ENCODE peak calls at places on chromosomes 13 and 19, in nine cellular contexts. Q, L, O, K, S, R, C, E and M are unnamed samples.

GRCh38 chr19:41951686-41952172 is 7.4 kb downstream of the RABAC1 start:
- DNase-seq in K (peak), Q (no peak), L (peak), O (peak), C (peak), R (peak), E (no peak), S (peak), M (peak)

GRCh38 chr13:36918246-36919060 is 1.6 kb downstream of the SMAD9 start:
- DNase-seq in Q (no peak), O (no peak), K (no peak), S (no peak), C (no peak), R (no peak), E (no peak), L (peak), M (peak)

GRCh38 chr13:65378943-65379519 is 1851.1 kb downstream of the PCDH9 start:
- DNase-seq in R (no peak), O (no peak), E (no peak), Q (no peak), C (no peak), S (no peak), L (no peak), K (no peak), M (no peak)

GRCh38 chr19:35395762-35396199 is 24.9 kb downstream of the GPR42 start:
- DNase-seq in Q (no peak), S (no peak), C (peak), O (peak), K (no peak), R (no peak), L (peak), E (no peak), M (no peak)

GRCh38 chr19:10093295-10094186 is 7.4 kb downstream of the SHFL start:
- DNase-seq in Q (no peak), R (no peak), O (no peak), K (no peak), E (no peak), L (no peak), S (no peak), C (no peak), M (no peak)

GRCh38 chr13:74883834-74884233 is 598.1 kb downstream of the TBC1D4 start:
- DNase-seq in Q (no peak), K (no peak), E (no peak), S (no peak), O (no peak), L (no peak), C (no peak), R (no peak), M (no peak)

GRCh38 chr13:57630661-57631606 is 610 bp upstream of the PCDH17 start:
- DNase-seq in Q (no peak), E (no peak), K (peak), S (no peak), C (peak), L (peak), O (no peak), R (no peak), M (no peak)

GRCh38 chr19:46970815-46971214 is 48.8 kb upstream of the NPAS1 start:
- DNase-seq in S (no peak), L (no peak), Q (peak), O (no peak), K (peak), C (no peak), R (peak), E (peak), M (peak)

GRCh38 chr19:10871711-10872550 is 578 bp downstream of the CARM1 start:
- DNase-seq in C (no peak), S (peak), L (peak), O (peak), Q (no peak), R (no peak), K (peak), E (no peak), M (no peak)

GRCh38 chr19:12833747-12834417 is 497 bp downstream of the RTBDN start:
- DNase-seq in K (no peak), S (peak), Q (no peak), O (peak), R (no peak), E (no peak), L (peak), C (peak), M (no peak)

GRCh38 chr13:59016250-59016649 is 1147.5 kb downstream of the DIAPH3 start:
- DNase-seq in R (no peak), Q (no peak), L (peak), C (no peak), O (no peak), E (no peak), K (no peak), S (no peak), M (no peak)

GRCh38 chr19:33302974-33303790 is 848 bp upstream of the CEBPA start:
- DNase-seq in Q (no peak), O (peak), K (no peak), R (no peak), C (peak), S (peak), L (peak), E (no peak), M (no peak)

GRCh38 chr19:56617531-56617930 is 22.4 kb downstream of the ZNF71 start:
- DNase-seq in K (no peak), C (no peak), O (no peak), L (no peak), R (no peak), S (no peak), E (no peak), Q (no peak), M (no peak)

GRCh38 chr13:79988573-79988972 is 352.4 kb downstream of the SPRY2 start:
- DNase-seq in E (peak), S (no peak), L (no peak), R (no peak), K (no peak), O (no peak), C (no peak), Q (peak), M (no peak)

GRCh38 chr13:27259831-27260230 is 8.5 kb downstream of the RPL21 start:
- DNase-seq in S (no peak), E (no peak), K (no peak), O (no peak), L (no peak), C (no peak), Q (no peak), R (no peak), M (no peak)

GRCh38 chr19:3368441-3368795 is 2.0 kb downstream of the NFIC start:
- DNase-seq in S (no peak), K (no peak), Q (no peak), C (no peak), R (no peak), O (no peak), L (no peak), E (no peak), M (no peak)

GRCh38 chr13:44759222-44759721 is 183.1 kb upstream of the TSC22D1 start:
- DNase-seq in C (no peak), K (no peak), R (no peak), L (no peak), Q (no peak), O (peak), S (no peak), E (no peak), M (no peak)

GRCh38 chr19:47779524-47780214 is 1.2 kb downstream of the SELENOW start:
- DNase-seq in Q (no peak), R (no peak), O (peak), E (no peak), S (peak), K (peak), C (no peak), L (peak), M (no peak)

GRCh38 chr19:2478756-2479555 is 3.0 kb downstream of the GADD45B start:
- DNase-seq in O (peak), R (no peak), Q (no peak), S (peak), K (peak), C (no peak), E (no peak), L (no peak), M (no peak)

GRCh38 chr13:66581691-66582090 is 648.4 kb downstream of the PCDH9 start:
- DNase-seq in R (no peak), S (no peak), C (no peak), Q (no peak), L (no peak), K (no peak), O (no peak), E (no peak), M (no peak)

GRCh38 chr13:79060216-79060615 is 345.8 kb downstream of the RBM26 start:
- DNase-seq in S (no peak), K (no peak), O (no peak), R (no peak), E (no peak), Q (no peak), L (no peak), C (no peak), M (no peak)

GRCh38 chr13:23558675-23559536 is 11.3 kb upstream of the TNFRSF19 start:
- DNase-seq in L (peak), E (peak), S (peak), O (no peak), K (peak), Q (no peak), C (peak), R (no peak), M (peak)

GRCh38 chr19:50690439-50690838 is 29.2 kb downstream of the SHANK1 start:
- DNase-seq in O (no peak), L (no peak), Q (no peak), C (no peak), S (no peak), R (no peak), K (no peak), E (no peak), M (no peak)

GRCh38 chr13:28322256-28322895 is 172.6 kb downstream of the FLT1 start:
- DNase-seq in C (no peak), O (no peak), L (no peak), Q (peak), E (peak), S (no peak), K (no peak), R (no peak), M (no peak)

GRCh38 chr13:83498045-83498444 is 384.2 kb downstream of the SLITRK1 start:
- DNase-seq in K (no peak), R (no peak), O (no peak), C (no peak), L (no peak), Q (no peak), S (no peak), E (no peak), M (no peak)

GRCh38 chr19:38434549-38435051 is 1.1 kb downstream of the RYR1 start:
- DNase-seq in K (no peak), E (no peak), L (peak), R (no peak), O (no peak), Q (no peak), C (peak), S (no peak), M (no peak)

GRCh38 chr13:97142452-97142851 is 79.7 kb upstream of the MBNL2 start:
- DNase-seq in E (no peak), O (peak), R (no peak), C (no peak), S (peak), K (peak), L (peak), Q (no peak), M (no peak)

GRCh38 chr19:30448386-30449130 is 76.4 kb downstream of the ZNF536 start:
- DNase-seq in C (no peak), Q (no peak), R (no peak), O (no peak), K (no peak), S (no peak), E (no peak), L (no peak), M (no peak)

GRCh38 chr13:102817907-102818306 is 19.0 kb downstream of the BIVM start:
- DNase-seq in C (no peak), O (no peak), R (no peak), L (no peak), K (no peak), S (no peak), E (no peak), Q (no peak), M (no peak)

GRCh38 chr13:95367309-95367843 is 66.1 kb upstream of the ABCC4 start:
- DNase-seq in L (no peak), O (no peak), K (no peak), S (no peak), C (no peak), E (no peak), Q (no peak), R (no peak), M (no peak)

GRCh38 chr19:44649578-44650145 is 6.0 kb downstream of the PVR start:
- DNase-seq in L (no peak), E (no peak), Q (no peak), K (no peak), C (no peak), S (no peak), O (no peak), R (no peak), M (no peak)

GRCh38 chr13:95607363-95607762 is 37.1 kb downstream of the DZIP1 start:
- DNase-seq in C (no peak), Q (no peak), O (no peak), K (no peak), L (no peak), E (peak), S (no peak), R (no peak), M (no peak)

GRCh38 chr19:49716154-49716553 is 25.2 kb downstream of the CPT1C start:
- DNase-seq in S (no peak), C (no peak), E (no peak), O (no peak), L (no peak), Q (no peak), K (no peak), R (no peak), M (no peak)

GRCh38 chr19:33819875-33820781 is 23.5 kb downstream of the KCTD15 start:
- DNase-seq in S (peak), C (peak), E (no peak), L (peak), K (peak), R (no peak), O (peak), Q (peak), M (peak)

GRCh38 chr13:109366521-109366920 is 419.9 kb downstream of the IRS2 start:
- DNase-seq in E (no peak), S (no peak), C (no peak), Q (no peak), O (no peak), R (no peak), K (no peak), L (peak), M (no peak)

GRCh38 chr13:38176664-38177063 is 173.0 kb upstream of the UFM1 start:
- DNase-seq in L (no peak), O (no peak), C (no peak), Q (no peak), E (no peak), K (no peak), S (no peak), R (no peak), M (no peak)
- TF ChIP-seq CTCF in L (no peak), O (no peak), C (no peak), Q (no peak), E (no peak), K (no peak), S (no peak), R (no peak), M (no peak)

DNA sequence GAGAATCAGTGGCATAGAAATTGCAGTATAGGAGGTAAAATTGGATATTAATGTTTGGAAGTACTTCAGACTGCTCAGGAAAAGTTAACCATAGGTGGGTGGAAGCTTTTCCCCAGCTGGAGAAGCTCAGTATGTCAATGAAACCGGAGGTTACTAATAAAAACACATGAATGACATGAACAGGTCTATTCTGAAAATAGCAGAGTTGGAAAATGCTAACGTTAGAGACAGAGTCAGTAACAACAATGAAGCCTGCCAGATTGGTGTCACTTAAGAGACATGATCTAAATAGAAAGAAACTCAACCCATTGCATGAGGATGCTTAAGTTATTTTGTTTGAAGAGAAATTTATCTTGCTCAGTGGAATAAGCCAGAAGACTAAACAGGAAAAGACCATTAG is 364.5 kb downstream of the DNAJC15 start:
- DNase-seq in Q (no peak), E (no peak), S (no peak), C (no peak), O (no peak), R (no peak), K (no peak), L (no peak), M (no peak)
- TF ChIP-seq CTCF in Q (no peak), E (no peak), S (no peak), C (no peak), O (no peak), R (no peak), K (no peak), L (no peak), M (no peak)

GRCh38 chr19:17530586-17530985 is 19.1 kb downstream of the PGLS start:
- DNase-seq in C (no peak), O (no peak), Q (no peak), K (no peak), R (no peak), L (no peak), S (no peak), E (no peak), M (no peak)

GRCh38 chr19:17529239-17530158 is 18.1 kb downstream of the PGLS start:
- DNase-seq in Q (no peak), K (no peak), O (no peak), E (no peak), L (no peak), C (no peak), S (no peak), R (no peak), M (no peak)

GRCh38 chr19:17527326-17527725 is 15.9 kb downstream of the PGLS start:
- DNase-seq in S (no peak), E (no peak), L (no peak), R (no peak), K (no peak), Q (no peak), O (no peak), C (no peak), M (no peak)

GRCh38 chr19:17526922-17527321 is 15.5 kb downstream of the PGLS start:
- DNase-seq in L (no peak), S (no peak), C (no peak), E (no peak), O (no peak), K (no peak), R (no peak), Q (no peak), M (no peak)

DNA sequence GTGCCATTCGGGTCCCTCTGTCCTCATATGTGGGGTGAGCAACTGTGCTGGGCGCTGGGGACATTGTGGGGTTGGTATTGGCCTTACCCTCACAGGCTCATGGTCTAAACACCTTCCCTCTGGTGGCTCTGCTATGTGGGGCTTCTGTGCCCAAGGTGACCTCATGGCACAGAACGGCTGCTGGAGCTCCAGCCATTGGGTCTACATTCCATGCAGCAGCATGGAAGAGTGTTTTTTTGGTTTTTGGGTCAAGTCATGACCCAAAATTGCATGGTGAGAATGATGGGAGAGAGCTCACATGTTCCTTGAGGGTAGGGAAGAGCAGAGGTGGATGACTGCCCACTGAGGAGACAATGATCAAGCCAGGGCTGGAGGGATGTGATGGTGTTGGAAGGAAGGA is 17.2 kb downstream of the PGLS start:
- DNase-seq in K (no peak), Q (no peak), R (no peak), O (no peak), S (no peak), L (no peak), C (no peak), E (no peak), M (no peak)
- TF ChIP-seq CTCF in K (no peak), Q (no peak), R (no peak), O (no peak), S (no peak), L (no peak), C (no peak), E (no peak), M (no peak)

DNA sequence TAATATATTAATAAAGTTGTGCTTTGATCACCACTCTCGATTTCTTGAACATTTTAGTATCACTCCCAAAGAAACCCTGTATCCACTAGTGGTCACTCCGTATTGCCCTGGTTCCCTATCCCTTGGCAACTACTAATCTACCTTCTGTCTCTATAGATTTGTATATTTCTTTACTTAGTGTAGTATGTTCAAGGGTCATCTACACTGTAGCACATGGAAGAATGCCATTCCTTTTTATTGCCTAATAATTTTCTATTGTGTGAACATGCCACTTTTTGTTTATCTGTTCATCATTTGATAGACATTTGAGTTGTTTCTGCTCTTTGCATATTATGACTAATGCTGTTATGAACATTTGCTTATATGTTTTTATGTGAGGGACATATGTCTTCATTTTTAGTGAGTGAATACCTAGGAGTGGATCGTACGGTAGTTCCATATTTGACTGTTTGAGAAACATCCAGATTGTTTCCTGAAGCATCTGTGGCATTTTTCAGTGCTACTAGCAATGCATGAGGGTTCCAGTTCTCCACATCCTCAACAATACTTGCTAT is 254.0 kb downstream of the GPC6 start:
- DNase-seq in R (no peak), K (no peak), O (no peak), E (no peak), L (no peak), S (no peak), C (no peak), Q (no peak), M (no peak)
- TF ChIP-seq CTCF in R (no peak), K (no peak), O (no peak), E (no peak), L (no peak), S (no peak), C (no peak), Q (no peak), M (no peak)

DNA sequence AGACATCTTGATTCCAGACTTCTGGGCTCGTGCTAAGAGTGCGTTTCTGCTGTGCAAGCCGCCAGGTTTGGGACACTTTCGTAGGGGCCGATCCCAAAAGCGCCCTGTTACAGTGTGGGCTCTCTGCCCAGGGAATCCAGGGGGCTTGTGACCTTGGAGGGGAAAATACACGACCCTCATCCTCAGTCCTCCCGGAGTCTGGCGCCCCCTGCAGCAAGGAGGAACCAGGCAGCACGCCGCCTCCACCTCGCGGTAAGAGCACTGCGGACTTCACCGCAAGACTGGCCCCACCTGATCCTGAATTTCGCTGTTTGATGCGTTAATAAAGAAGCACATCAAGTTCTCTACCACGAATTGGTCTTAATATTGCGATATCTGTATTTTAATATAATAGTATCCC is 5.2 kb downstream of the POLRMT start:
- DNase-seq in K (no peak), R (no peak), C (no peak), L (no peak), O (no peak), S (no peak), E (no peak), Q (no peak), M (no peak)
- TF ChIP-seq CTCF in K (peak), R (peak), C (peak), L (peak), O (no peak), S (no peak), E (peak), Q (peak), M (peak)

GRCh38 chr19:17336872-17337674 is at the start of gene GTPBP3:
- DNase-seq in R (peak), E (peak), C (peak), O (peak), L (peak), K (peak), Q (peak), S (peak), M (peak)
- TF ChIP-seq CTCF in R (no peak), E (no peak), C (no peak), O (no peak), L (no peak), K (no peak), Q (no peak), S (no peak), M (no peak)

DNA sequence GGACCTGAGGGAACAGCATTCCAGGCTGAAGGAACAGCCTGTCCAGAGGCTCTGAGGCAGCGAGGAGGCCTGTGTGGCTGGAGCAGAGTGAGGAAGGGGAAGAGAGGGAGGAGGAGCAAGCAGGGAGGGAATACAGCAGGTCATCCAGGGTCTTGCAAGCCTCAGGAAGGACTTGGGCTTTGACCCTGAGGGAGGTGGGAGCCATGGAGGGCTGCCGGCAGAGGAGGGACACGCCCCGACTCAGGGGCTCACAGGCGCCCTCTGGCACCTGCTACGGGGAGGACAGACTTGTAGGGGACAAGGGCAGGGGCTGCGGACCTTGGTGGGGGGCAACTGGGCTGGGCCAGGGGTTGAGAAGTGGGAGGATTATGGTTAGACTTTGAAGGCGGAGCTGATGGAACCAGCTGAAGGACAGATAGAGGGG is 4.7 kb downstream of the TINCR start:
- DNase-seq in Q (no peak), L (no peak), C (no peak), E (no peak), S (no peak), K (no peak), R (no peak), O (no peak), M (no peak)
- TF ChIP-seq CTCF in Q (no peak), L (peak), C (peak), E (no peak), S (no peak), K (no peak), R (peak), O (no peak), M (no peak)